ENCODE peak calls at places on chromosomes 4 and X, in seven cellular contexts. One of them, this sample, is unnamed.
A peak's percentile ranks its signal among the peaks of the same experiment; 100 is the strongest.

GRCh38 chr4:38538517-38538916 is 125.5 kb upstream of the KLF3 start:
- DNase-seq in HepG2: no peak
- DNase-seq in mammary epithelial cell: no peak
- DNase-seq in neural progenitor cell: no peak
- DNase-seq in GM23248: no peak
- DNase-seq in fibroblast of lung: no peak
- DNase-seq in astrocyte: no peak
- DNase-seq in this sample: no peak

GRCh38 chrX:154531626-154532025 is 15.0 kb downstream of the G6PD start:
- DNase-seq in HepG2: no peak
- DNase-seq in mammary epithelial cell: no peak
- DNase-seq in neural progenitor cell: no peak
- DNase-seq in GM23248: peak; percentile 38
- DNase-seq in fibroblast of lung: no peak
- DNase-seq in astrocyte: peak; percentile 64
- DNase-seq in this sample: no peak

GRCh38 chr4:56626420-56626819 is 54.7 kb downstream of the HOPX start:
- DNase-seq in HepG2: no peak
- DNase-seq in mammary epithelial cell: no peak
- DNase-seq in neural progenitor cell: no peak
- DNase-seq in GM23248: peak; percentile 40
- DNase-seq in fibroblast of lung: no peak
- DNase-seq in astrocyte: no peak
- DNase-seq in this sample: no peak

GRCh38 chrX:85815203-85815751 is 232.1 kb downstream of the CHM start:
- DNase-seq in HepG2: no peak
- DNase-seq in mammary epithelial cell: no peak
- DNase-seq in neural progenitor cell: no peak
- DNase-seq in GM23248: no peak
- DNase-seq in fibroblast of lung: no peak
- DNase-seq in astrocyte: no peak
- DNase-seq in this sample: no peak

GRCh38 chrX:153773741-153774575 is 6.9 kb upstream of the SRPK3 start:
- DNase-seq in HepG2: no peak
- DNase-seq in mammary epithelial cell: no peak
- DNase-seq in neural progenitor cell: no peak
- DNase-seq in GM23248: no peak
- DNase-seq in fibroblast of lung: no peak
- DNase-seq in astrocyte: no peak
- DNase-seq in this sample: no peak

GRCh38 chr4:122855491-122855890 is 28.9 kb downstream of the FGF2 start:
- DNase-seq in HepG2: no peak
- DNase-seq in mammary epithelial cell: no peak
- DNase-seq in neural progenitor cell: no peak
- DNase-seq in GM23248: no peak
- DNase-seq in fibroblast of lung: no peak
- DNase-seq in astrocyte: no peak
- DNase-seq in this sample: no peak

GRCh38 chrX:80810365-80810978 is 795 bp upstream of the BRWD3 start:
- DNase-seq in HepG2: no peak
- DNase-seq in mammary epithelial cell: no peak
- DNase-seq in neural progenitor cell: no peak
- DNase-seq in GM23248: no peak
- DNase-seq in fibroblast of lung: peak; percentile 8
- DNase-seq in astrocyte: no peak
- DNase-seq in this sample: no peak

GRCh38 chr4:144171697-144172096 is 31.2 kb upstream of the GYPA start:
- DNase-seq in HepG2: no peak
- DNase-seq in mammary epithelial cell: no peak
- DNase-seq in neural progenitor cell: peak; percentile 37
- DNase-seq in GM23248: no peak
- DNase-seq in fibroblast of lung: no peak
- DNase-seq in astrocyte: no peak
- DNase-seq in this sample: no peak

GRCh38 chrX:139203681-139204575 is 326.6 kb upstream of the F9 start:
- DNase-seq in HepG2: no peak
- DNase-seq in mammary epithelial cell: peak; percentile 9
- DNase-seq in neural progenitor cell: peak; percentile 62
- DNase-seq in GM23248: peak; percentile 59
- DNase-seq in fibroblast of lung: no peak
- DNase-seq in astrocyte: no peak
- DNase-seq in this sample: no peak

GRCh38 chr4:56468097-56468422 is 643 bp downstream of the SRP72 start:
- DNase-seq in HepG2: peak; percentile 58
- DNase-seq in mammary epithelial cell: peak; percentile 66
- DNase-seq in neural progenitor cell: peak; percentile 51
- DNase-seq in GM23248: peak; percentile 73
- DNase-seq in fibroblast of lung: peak; percentile 37
- DNase-seq in astrocyte: peak; percentile 31
- DNase-seq in this sample: no peak

GRCh38 chrX:147875866-147876596 is 35.7 kb upstream of the FMR1 start:
- DNase-seq in HepG2: peak; percentile 85
- DNase-seq in mammary epithelial cell: no peak
- DNase-seq in neural progenitor cell: no peak
- DNase-seq in GM23248: no peak
- DNase-seq in fibroblast of lung: no peak
- DNase-seq in astrocyte: no peak
- DNase-seq in this sample: no peak

GRCh38 chrX:1385824-1386223 is 6.1 kb downstream of the SLC25A6 start:
- DNase-seq in HepG2: no peak
- DNase-seq in mammary epithelial cell: no peak
- DNase-seq in neural progenitor cell: no peak
- DNase-seq in GM23248: no peak
- DNase-seq in fibroblast of lung: no peak
- DNase-seq in astrocyte: no peak
- DNase-seq in this sample: no peak

GRCh38 chrX:1386338-1387127 is 5.4 kb downstream of the SLC25A6 start:
- DNase-seq in HepG2: no peak
- DNase-seq in mammary epithelial cell: no peak
- DNase-seq in neural progenitor cell: no peak
- DNase-seq in GM23248: no peak
- DNase-seq in fibroblast of lung: no peak
- DNase-seq in astrocyte: no peak
- DNase-seq in this sample: no peak

GRCh38 chrX:1388651-1389050 is 3.3 kb downstream of the SLC25A6 start:
- DNase-seq in HepG2: no peak
- DNase-seq in mammary epithelial cell: no peak
- DNase-seq in neural progenitor cell: no peak
- DNase-seq in GM23248: no peak
- DNase-seq in fibroblast of lung: no peak
- DNase-seq in astrocyte: no peak
- DNase-seq in this sample: no peak

GRCh38 chrX:1385251-1385794 is 6.6 kb downstream of the SLC25A6 start:
- DNase-seq in HepG2: no peak
- DNase-seq in mammary epithelial cell: no peak
- DNase-seq in neural progenitor cell: no peak
- DNase-seq in GM23248: no peak
- DNase-seq in fibroblast of lung: no peak
- DNase-seq in astrocyte: no peak
- DNase-seq in this sample: no peak

GRCh38 chrX:1387141-1387776 is 4.7 kb downstream of the SLC25A6 start:
- DNase-seq in HepG2: no peak
- DNase-seq in mammary epithelial cell: no peak
- DNase-seq in neural progenitor cell: no peak
- DNase-seq in GM23248: no peak
- DNase-seq in fibroblast of lung: no peak
- DNase-seq in astrocyte: no peak
- DNase-seq in this sample: no peak
- H3K9ac ChIP-seq in HepG2: no peak overlapping the region
- H3K9ac ChIP-seq in mammary epithelial cell: no peak overlapping the region
- H3K9ac ChIP-seq in neural progenitor cell: no peak overlapping the region
- H3K9ac ChIP-seq in GM23248: no peak overlapping the region
- H3K9ac ChIP-seq in fibroblast of lung: no peak overlapping the region
- H3K9ac ChIP-seq in astrocyte: no peak overlapping the region
- H3K9ac ChIP-seq in this sample: no peak overlapping the region

DNA sequence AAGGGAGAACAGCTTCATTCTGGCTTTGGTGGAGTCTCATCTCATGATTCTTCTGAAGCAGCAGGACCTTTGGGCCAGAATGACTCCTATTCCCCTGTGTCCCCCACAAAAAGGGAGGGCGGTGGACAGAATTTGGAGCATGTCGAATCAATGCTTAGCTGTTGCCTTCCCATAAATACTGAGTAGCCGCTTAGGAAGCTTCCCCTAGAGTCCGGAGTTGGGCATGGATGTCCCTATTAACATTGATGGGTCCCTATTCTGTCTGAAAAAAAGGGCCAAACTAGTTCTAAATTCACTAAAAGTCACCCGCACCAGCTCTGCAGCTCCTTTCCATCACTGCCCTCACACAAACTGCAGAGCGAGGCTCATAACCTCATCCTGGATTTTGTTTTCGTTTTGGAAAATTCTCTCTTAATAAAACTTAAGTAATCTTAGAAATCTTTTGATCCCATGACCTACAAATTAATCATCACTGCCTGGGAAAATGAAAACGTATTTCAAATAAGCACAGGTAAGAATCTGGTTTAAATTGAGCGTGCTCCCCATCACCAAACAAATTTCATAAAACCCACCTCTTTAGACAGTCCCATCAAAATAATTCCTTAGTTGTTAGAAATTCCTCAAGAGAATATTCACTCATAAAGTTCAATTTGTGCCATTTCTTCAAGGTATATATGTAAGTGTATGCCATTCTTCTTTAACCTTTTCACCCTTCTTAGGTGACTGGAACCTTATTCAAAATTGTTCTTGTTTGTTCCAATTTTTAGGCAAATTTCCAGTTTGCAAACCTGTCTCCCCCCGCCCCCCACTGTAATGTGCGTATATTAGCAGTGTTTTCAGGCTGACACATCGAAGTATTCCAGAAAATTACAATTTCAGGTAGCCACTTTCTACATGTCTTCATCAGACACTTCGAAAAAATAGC is 53.3 kb upstream of the NKAP start:
- DNase-seq in HepG2: no peak
- DNase-seq in mammary epithelial cell: no peak
- DNase-seq in neural progenitor cell: no peak
- DNase-seq in GM23248: no peak
- DNase-seq in fibroblast of lung: no peak
- DNase-seq in astrocyte: no peak
- DNase-seq in this sample: no peak
- TF ChIP-seq EZH2 in HepG2: no peak
- TF ChIP-seq EZH2 in mammary epithelial cell: no peak
- TF ChIP-seq EZH2 in neural progenitor cell: peak; percentile 54
- TF ChIP-seq EZH2 in GM23248: no peak
- TF ChIP-seq EZH2 in fibroblast of lung: no peak
- TF ChIP-seq EZH2 in astrocyte: no peak
- TF ChIP-seq EZH2 in this sample: no peak

DNA sequence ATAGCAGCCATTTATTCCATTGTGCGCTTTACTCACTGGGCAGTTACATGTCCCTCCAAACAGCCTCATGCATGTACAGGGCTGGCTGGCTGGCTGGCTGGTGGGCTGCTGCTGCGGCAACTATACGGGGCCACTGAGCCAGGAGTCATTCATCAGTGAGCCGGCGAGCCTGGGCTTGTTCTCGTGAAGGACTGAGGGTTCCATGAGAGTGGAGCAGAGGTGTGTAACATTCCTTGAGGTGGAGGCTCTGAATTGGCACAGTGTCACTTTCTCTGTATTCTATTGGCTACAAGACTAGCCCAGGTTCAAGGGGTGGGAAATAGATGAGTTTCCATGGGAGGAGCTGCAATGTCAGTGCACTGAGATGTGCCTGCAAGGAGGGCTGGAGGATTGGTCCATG is 89.1 kb downstream of the ARHGAP10 start:
- DNase-seq in HepG2: no peak
- DNase-seq in mammary epithelial cell: peak; percentile 96
- DNase-seq in neural progenitor cell: no peak
- DNase-seq in GM23248: no peak
- DNase-seq in fibroblast of lung: no peak
- DNase-seq in astrocyte: no peak
- DNase-seq in this sample: no peak
- H3K9ac ChIP-seq in HepG2: no peak overlapping the region
- H3K9ac ChIP-seq in mammary epithelial cell: no peak overlapping the region
- H3K9ac ChIP-seq in neural progenitor cell: no peak overlapping the region
- H3K9ac ChIP-seq in GM23248: no peak overlapping the region
- H3K9ac ChIP-seq in fibroblast of lung: no peak overlapping the region
- H3K9ac ChIP-seq in astrocyte: no peak overlapping the region
- H3K9ac ChIP-seq in this sample: no peak overlapping the region

DNA sequence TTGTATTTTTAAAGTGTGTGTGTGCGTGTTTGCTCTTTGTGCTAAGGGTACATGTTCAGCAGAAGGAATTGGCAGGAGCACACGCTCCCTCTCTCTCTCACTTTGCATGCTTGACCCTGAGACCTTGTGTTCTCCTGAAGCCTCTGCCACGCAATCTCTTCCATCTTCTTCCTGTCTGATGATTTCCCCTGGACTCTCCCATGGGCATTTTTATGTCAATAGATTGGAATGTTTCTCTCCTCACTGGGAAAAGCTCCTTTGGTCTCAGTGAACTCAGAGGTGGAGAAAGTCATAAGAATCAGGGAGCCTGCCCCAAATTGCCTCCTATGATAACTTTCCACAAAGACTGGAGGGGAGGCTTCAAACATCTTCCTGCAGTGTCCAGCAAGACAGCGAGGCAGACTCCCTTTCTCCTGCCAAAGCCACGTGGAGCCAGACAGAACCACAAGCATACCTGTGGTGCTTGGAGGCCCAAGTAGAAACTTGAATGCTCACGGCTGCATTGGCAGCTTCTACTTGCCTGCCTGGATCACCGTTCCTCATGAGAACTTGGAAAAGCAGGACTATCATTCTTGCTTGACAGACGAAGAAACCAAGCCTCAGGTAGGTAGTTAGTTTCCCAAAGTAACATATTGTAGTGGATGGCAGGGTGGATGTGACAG is 216.1 kb upstream of the SFRP2 start:
- DNase-seq in HepG2: no peak
- DNase-seq in mammary epithelial cell: peak; percentile 73
- DNase-seq in neural progenitor cell: no peak
- DNase-seq in GM23248: peak; percentile 92
- DNase-seq in fibroblast of lung: peak; percentile 92
- DNase-seq in astrocyte: peak; percentile 58
- DNase-seq in this sample: no peak
- TF ChIP-seq EZH2 in HepG2: no peak
- TF ChIP-seq EZH2 in mammary epithelial cell: no peak
- TF ChIP-seq EZH2 in neural progenitor cell: no peak
- TF ChIP-seq EZH2 in GM23248: no peak
- TF ChIP-seq EZH2 in fibroblast of lung: no peak
- TF ChIP-seq EZH2 in astrocyte: no peak
- TF ChIP-seq EZH2 in this sample: no peak